ENCODE peak calls at places on chromosome 13, in five cellular contexts. F is NCI-H1417, S is foreskin fibroblast, W is T-helper 17 cell, O is memory B cell. D is an unnamed sample.

GRCh38 chr13:102386461-102386860 is 15.4 kb downstream of the FGF14 start:
- DNase-seq in F (no peak), S (no peak), W (no peak), O (no peak), D (no peak)

GRCh38 chr13:72643339-72643989 is 84.0 kb downstream of the MZT1 start:
- DNase-seq in F (peak), S (peak), W (peak), O (peak), D (peak)

GRCh38 chr13:27665333-27665732 is 43.6 kb downstream of the POLR1D start:
- DNase-seq in F (no peak), S (no peak), W (no peak), O (no peak), D (no peak)

GRCh38 chr13:50365300-50365682 is 350.0 kb downstream of the KCNRG start:
- DNase-seq in F (no peak), S (no peak), W (no peak), O (no peak), D (no peak)

GRCh38 chr13:50589651-50590054 is 253.8 kb downstream of the DLEU7 start:
- DNase-seq in F (no peak), S (peak), W (no peak), O (no peak), D (peak)

GRCh38 chr13:103430368-103430767 is 364.2 kb upstream of the SLC10A2 start:
- DNase-seq in F (peak), S (no peak), W (no peak), O (no peak), D (no peak)

GRCh38 chr13:93522486-93522885 is 295.9 kb downstream of the GPC6 start:
- DNase-seq in F (no peak), S (peak), W (no peak), O (no peak), D (no peak)

GRCh38 chr13:63436288-63436687 is 2020.6 kb upstream of the PCDH20 start:
- DNase-seq in F (no peak), S (no peak), W (no peak), O (no peak), D (no peak)

GRCh38 chr13:71867101-71867814 is at the start of gene DACH1:
- DNase-seq in F (peak), S (peak), W (no peak), O (no peak), D (peak)

GRCh38 chr13:32212420-32212819 is 102.7 kb downstream of the ZAR1L start:
- DNase-seq in F (no peak), S (peak), W (no peak), O (no peak), D (peak)

GRCh38 chr13:97786510-97786909 is 167.0 kb upstream of the IPO5 start:
- DNase-seq in F (no peak), S (no peak), W (no peak), O (no peak), D (no peak)